ENCODE peak calls at places on chromosomes 4 and X, in eight cellular contexts. I is neural crest cell; Y is heart right ventricle; A is lung; J is GM12865; H is uterus; N is CD4-positive, alpha-beta T cell; R is epithelial cell of proximal tubule. C is an unnamed sample.

GRCh38 chrX:53354669-53355068 is 67.8 kb downstream of the SMC1A start:
- DNase-seq in I (no peak), Y (no peak), A (no peak), J (no peak), H (no peak), N (no peak), R (no peak), C (no peak)

GRCh38 chrX:155755706-155756337 is 125.3 kb upstream of the VAMP7 start:
- DNase-seq in I (no peak), Y (no peak), A (no peak), J (no peak), H (no peak), N (no peak), R (no peak), C (no peak)

GRCh38 chr4:89067407-89067806 is 10.4 kb upstream of the FAM13A start:
- DNase-seq in I (no peak), Y (no peak), A (no peak), J (no peak), H (no peak), N (no peak), R (no peak), C (no peak)

GRCh38 chr4:143083811-143084472 is 100.8 kb upstream of the USP38 start:
- DNase-seq in I (no peak), Y (no peak), A (no peak), J (no peak), H (no peak), N (no peak), R (no peak), C (no peak)

GRCh38 chr4:176902710-176903323 is 110.1 kb upstream of the VEGFC start:
- DNase-seq in I (no peak), Y (no peak), A (no peak), J (peak), H (no peak), N (no peak), R (no peak), C (peak)

GRCh38 chr4:174604198-174604597 is 81.9 kb upstream of the HPGD start:
- DNase-seq in I (no peak), Y (no peak), A (no peak), J (no peak), H (no peak), N (no peak), R (no peak), C (no peak)

GRCh38 chrX:74249963-74250362 is 54.0 kb upstream of the ZCCHC13 start:
- DNase-seq in I (no peak), Y (no peak), A (no peak), J (no peak), H (no peak), N (no peak), R (no peak), C (no peak)

GRCh38 chrX:41142130-41142529 is 56.9 kb downstream of the USP9X start:
- DNase-seq in I (no peak), Y (no peak), A (no peak), J (no peak), H (no peak), N (no peak), R (no peak), C (no peak)

GRCh38 chr4:128810871-128811570 is 1.5 kb downstream of the JADE1 start:
- DNase-seq in I (peak), Y (peak), A (peak), J (peak), H (peak), N (peak), R (no peak), C (peak)

GRCh38 chr4:105280338-105280809 is 133.7 kb downstream of the TET2 start:
- DNase-seq in I (no peak), Y (no peak), A (no peak), J (no peak), H (no peak), N (no peak), R (peak), C (peak)

GRCh38 chr4:6109842-6110560 is 90.3 kb downstream of the JAKMIP1 start:
- DNase-seq in I (no peak), Y (no peak), A (no peak), J (peak), H (no peak), N (no peak), R (no peak), C (no peak)

GRCh38 chr4:139763668-139764067 is 98.0 kb downstream of the MGST2 start:
- DNase-seq in I (no peak), Y (peak), A (no peak), J (no peak), H (no peak), N (no peak), R (no peak), C (no peak)

GRCh38 chr4:128371004-128371777 is 83.6 kb upstream of the PGRMC2 start:
- DNase-seq in I (no peak), Y (no peak), A (no peak), J (no peak), H (no peak), N (no peak), R (no peak), C (no peak)

GRCh38 chr4:138291431-138291830 is 49.3 kb upstream of the SLC7A11 start:
- DNase-seq in I (no peak), Y (no peak), A (no peak), J (no peak), H (no peak), N (no peak), R (no peak), C (no peak)

GRCh38 chrX:153845842-153846241 is 15.5 kb upstream of the PDZD4 start:
- DNase-seq in I (no peak), Y (no peak), A (no peak), J (no peak), H (no peak), N (no peak), R (no peak), C (no peak)

GRCh38 chr4:33948921-33949320 is 2295.4 kb downstream of the ARAP2 start:
- DNase-seq in I (no peak), Y (no peak), A (no peak), J (no peak), H (no peak), N (no peak), R (no peak), C (no peak)

GRCh38 chr4:168605411-168605810 is 108.6 kb downstream of the PALLD start:
- DNase-seq in I (no peak), Y (no peak), A (no peak), J (no peak), H (no peak), N (no peak), R (no peak), C (peak)

GRCh38 chr4:15681067-15681371 is 608 bp upstream of the FAM200B start:
- DNase-seq in I (no peak), Y (no peak), A (no peak), J (no peak), H (no peak), N (no peak), R (no peak), C (no peak)

GRCh38 chrX:48648299-48648698 is 35.3 kb upstream of the WAS start:
- DNase-seq in I (no peak), Y (peak), A (peak), J (peak), H (peak), N (peak), R (no peak), C (peak)

GRCh38 chr4:48069026-48069425 is 52.5 kb downstream of the NIPAL1 start:
- DNase-seq in I (no peak), Y (no peak), A (no peak), J (no peak), H (no peak), N (no peak), R (no peak), C (no peak)

GRCh38 chr4:1961038-1961437 is 47.7 kb downstream of the NELFA start:
- DNase-seq in I (no peak), Y (no peak), A (no peak), J (no peak), H (no peak), N (no peak), R (no peak), C (no peak)

GRCh38 chr4:187127456-187127855 is 403.8 kb upstream of the FAT1 start:
- DNase-seq in I (no peak), Y (no peak), A (no peak), J (no peak), H (no peak), N (no peak), R (no peak), C (no peak)

GRCh38 chr4:147057631-147057980 is 111.9 kb upstream of the TTC29 start:
- DNase-seq in I (no peak), Y (no peak), A (no peak), J (peak), H (no peak), N (no peak), R (peak), C (no peak)

GRCh38 chr4:145842224-145842887 is 96.3 kb downstream of the ZNF827 start:
- DNase-seq in I (no peak), Y (no peak), A (no peak), J (no peak), H (no peak), N (no peak), R (no peak), C (peak)

GRCh38 chr4:28350485-28350884 is 1489.8 kb downstream of the STIM2 start:
- DNase-seq in I (no peak), Y (no peak), A (no peak), J (no peak), H (no peak), N (no peak), R (no peak), C (peak)

GRCh38 chr4:40669504-40669903 is 39.8 kb upstream of the RBM47 start:
- DNase-seq in I (no peak), Y (no peak), A (no peak), J (peak), H (no peak), N (no peak), R (no peak), C (no peak)

GRCh38 chrX:110381216-110381615 is 22.6 kb downstream of the RTL9 start:
- DNase-seq in I (no peak), Y (no peak), A (no peak), J (no peak), H (no peak), N (no peak), R (no peak), C (peak)

GRCh38 chrX:115616943-115617563 is 56.1 kb downstream of the PLS3 start:
- DNase-seq in I (no peak), Y (no peak), A (no peak), J (peak), H (no peak), N (no peak), R (no peak), C (peak)

GRCh38 chrX:73913580-73913979 is 350.6 kb downstream of the CHIC1 start:
- DNase-seq in I (no peak), Y (peak), A (no peak), J (no peak), H (no peak), N (no peak), R (no peak), C (peak)

GRCh38 chr4:173766231-173766630 is 236.2 kb upstream of the HAND2 start:
- DNase-seq in I (no peak), Y (no peak), A (no peak), J (no peak), H (no peak), N (no peak), R (no peak), C (no peak)

GRCh38 chr4:156547891-156548290 is 423.7 kb downstream of the PDGFC start:
- DNase-seq in I (no peak), Y (no peak), A (no peak), J (no peak), H (no peak), N (no peak), R (no peak), C (peak)

GRCh38 chr4:57090099-57090498 is 20.1 kb downstream of the IGFBP7 start:
- DNase-seq in I (no peak), Y (no peak), A (no peak), J (no peak), H (no peak), N (no peak), R (no peak), C (no peak)

GRCh38 chr4:94852601-94853000 is 94.8 kb downstream of the BMPR1B start:
- DNase-seq in I (no peak), Y (no peak), A (no peak), J (no peak), H (no peak), N (no peak), R (no peak), C (no peak)

GRCh38 chr4:51851090-51851936 is 8.4 kb downstream of the DCUN1D4 start:
- DNase-seq in I (no peak), Y (no peak), A (no peak), J (no peak), H (no peak), N (no peak), R (no peak), C (no peak)

GRCh38 chr4:19540859-19541258 is 710.8 kb upstream of the SLIT2 start:
- DNase-seq in I (no peak), Y (no peak), A (no peak), J (no peak), H (no peak), N (no peak), R (no peak), C (no peak)

GRCh38 chr4:180060159-180060889 is 2182.9 kb upstream of the TENM3 start:
- DNase-seq in I (no peak), Y (no peak), A (no peak), J (peak), H (no peak), N (no peak), R (no peak), C (peak)
- TF ChIP-seq CTCF in I (peak), Y (no peak), A (no peak), J (no peak), H (no peak), N (no peak), R (peak), C (no peak)

GRCh38 chrX:81168391-81168790 is 33.3 kb downstream of the HMGN5 start:
- DNase-seq in I (no peak), Y (no peak), A (no peak), J (peak), H (no peak), N (no peak), R (no peak), C (no peak)

GRCh38 chrX:81174286-81174685 is 27.4 kb downstream of the HMGN5 start:
- DNase-seq in I (no peak), Y (no peak), A (no peak), J (peak), H (no peak), N (no peak), R (no peak), C (peak)
- TF ChIP-seq CTCF in I (peak), Y (no peak), A (no peak), J (no peak), H (peak), N (no peak), R (no peak), C (peak)

GRCh38 chr4:80335554-80336358 is at the start of gene CFAP299:
- DNase-seq in I (peak), Y (peak), A (peak), J (peak), H (peak), N (peak), R (peak), C (peak)
- TF ChIP-seq CTCF in I (peak), Y (no peak), A (no peak), J (peak), H (no peak), N (no peak), R (peak), C (peak)

GRCh38 chr4:8586671-8587468 is 5.7 kb upstream of the CPZ start:
- DNase-seq in I (no peak), Y (no peak), A (no peak), J (peak), H (no peak), N (no peak), R (no peak), C (no peak)
- TF ChIP-seq CTCF in I (no peak), Y (no peak), A (no peak), J (peak), H (no peak), N (no peak), R (peak), C (peak)

GRCh38 chr4:67546971-67547370 is 1.7 kb upstream of the CENPC start:
- DNase-seq in I (no peak), Y (no peak), A (no peak), J (no peak), H (no peak), N (no peak), R (no peak), C (no peak)

GRCh38 chr4:67545996-67546356 is 673 bp upstream of the CENPC start:
- DNase-seq in I (no peak), Y (no peak), A (no peak), J (peak), H (no peak), N (no peak), R (no peak), C (no peak)

GRCh38 chr4:67545199-67545995 is at the start of gene CENPC:
- DNase-seq in I (peak), Y (peak), A (peak), J (peak), H (peak), N (peak), R (peak), C (peak)

GRCh38 chr4:67550491-67551256 is 5.4 kb upstream of the CENPC start:
- DNase-seq in I (no peak), Y (no peak), A (no peak), J (peak), H (no peak), N (no peak), R (no peak), C (no peak)

DNA sequence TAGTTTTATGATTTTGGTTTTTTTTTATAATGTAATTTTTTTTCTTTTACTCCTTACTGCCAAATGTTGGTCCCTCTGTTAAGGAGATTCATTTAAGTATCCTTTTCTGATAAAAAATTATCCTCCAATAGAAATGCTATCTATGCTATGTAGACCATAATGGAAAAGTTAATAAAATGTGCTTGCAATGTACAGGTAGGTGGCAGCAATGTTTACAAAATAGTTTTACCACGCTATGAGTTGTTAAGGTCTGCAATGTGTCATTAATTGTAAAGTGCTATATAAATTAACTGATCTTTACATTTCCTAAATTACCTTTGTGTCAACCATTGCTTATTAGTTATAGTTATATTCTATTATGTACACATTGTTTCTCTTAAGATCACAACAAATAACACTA is 3.8 kb upstream of the CENPC start:
- DNase-seq in I (no peak), Y (no peak), A (no peak), J (peak), H (no peak), N (no peak), R (no peak), C (no peak)
- TF ChIP-seq CTCF in I (peak), Y (no peak), A (peak), J (peak), H (no peak), N (peak), R (peak), C (peak)